ENCODE peak calls at places on chromosomes 6 and 20, in ten cellular contexts. One of them, this sample, is unnamed.

GRCh38 chr6:91713911-91714310 is 1127.0 kb upstream of the MAP3K7 start:
- DNase-seq in cardiac muscle cell: no peak
- DNase-seq in heart left ventricle: no peak
- DNase-seq in fibroblast of pulmonary artery: no peak
- DNase-seq in GM12865: no peak
- DNase-seq in SK-N-SH: no peak
- DNase-seq in AG04449: no peak
- DNase-seq in prostate gland: no peak
- DNase-seq in pancreas: no peak
- DNase-seq in NB4: no peak
- DNase-seq in this sample: no peak

GRCh38 chr20:57069442-57069841 is 197.0 kb downstream of the BMP7 start:
- DNase-seq in SK-N-SH: no peak
- DNase-seq in prostate gland: no peak
- DNase-seq in GM12865: no peak
- DNase-seq in fibroblast of pulmonary artery: no peak
- DNase-seq in cardiac muscle cell: no peak
- DNase-seq in AG04449: no peak
- DNase-seq in heart left ventricle: no peak
- DNase-seq in pancreas: no peak
- DNase-seq in NB4: no peak
- DNase-seq in this sample: no peak

GRCh38 chr6:47097092-47097945 is 55.2 kb upstream of the ADGRF1 start:
- DNase-seq in heart left ventricle: peak; percentile 70
- DNase-seq in AG04449: peak; percentile 42
- DNase-seq in fibroblast of pulmonary artery: peak; percentile 90
- DNase-seq in pancreas: peak; percentile 52
- DNase-seq in NB4: peak; percentile 75
- DNase-seq in SK-N-SH: peak; percentile 74
- DNase-seq in GM12865: peak; percentile 76
- DNase-seq in prostate gland: peak; percentile 78
- DNase-seq in cardiac muscle cell: peak; percentile 80
- DNase-seq in this sample: peak; percentile 63

GRCh38 chr6:82875573-82876185 is 190.0 kb downstream of the UBE3D start:
- DNase-seq in cardiac muscle cell: no peak
- DNase-seq in pancreas: no peak
- DNase-seq in AG04449: no peak
- DNase-seq in GM12865: no peak
- DNase-seq in SK-N-SH: no peak
- DNase-seq in prostate gland: no peak
- DNase-seq in NB4: no peak
- DNase-seq in heart left ventricle: no peak
- DNase-seq in fibroblast of pulmonary artery: peak; percentile 63
- DNase-seq in this sample: no peak

GRCh38 chr6:34022250-34022872 is 123.5 kb downstream of the GRM4 start:
- DNase-seq in prostate gland: no peak
- DNase-seq in cardiac muscle cell: no peak
- DNase-seq in GM12865: no peak
- DNase-seq in AG04449: no peak
- DNase-seq in pancreas: no peak
- DNase-seq in NB4: no peak
- DNase-seq in heart left ventricle: no peak
- DNase-seq in SK-N-SH: no peak
- DNase-seq in fibroblast of pulmonary artery: no peak
- DNase-seq in this sample: no peak

GRCh38 chr6:13990830-13991229 is 66.1 kb downstream of the RNF182 start:
- DNase-seq in AG04449: no peak
- DNase-seq in SK-N-SH: no peak
- DNase-seq in fibroblast of pulmonary artery: no peak
- DNase-seq in cardiac muscle cell: no peak
- DNase-seq in GM12865: no peak
- DNase-seq in NB4: no peak
- DNase-seq in prostate gland: no peak
- DNase-seq in pancreas: no peak
- DNase-seq in heart left ventricle: no peak
- DNase-seq in this sample: no peak

GRCh38 chr6:55531496-55531895 is 47.5 kb downstream of the HMGCLL1 start:
- DNase-seq in SK-N-SH: no peak
- DNase-seq in cardiac muscle cell: no peak
- DNase-seq in NB4: no peak
- DNase-seq in AG04449: no peak
- DNase-seq in heart left ventricle: no peak
- DNase-seq in GM12865: no peak
- DNase-seq in prostate gland: no peak
- DNase-seq in pancreas: no peak
- DNase-seq in fibroblast of pulmonary artery: no peak
- DNase-seq in this sample: no peak

GRCh38 chr6:112216699-112217551 is 37.4 kb downstream of the LAMA4 start:
- DNase-seq in pancreas: no peak
- DNase-seq in prostate gland: no peak
- DNase-seq in cardiac muscle cell: no peak
- DNase-seq in AG04449: peak; percentile 63
- DNase-seq in GM12865: no peak
- DNase-seq in fibroblast of pulmonary artery: peak; percentile 88
- DNase-seq in NB4: peak; percentile 5
- DNase-seq in SK-N-SH: no peak
- DNase-seq in heart left ventricle: no peak
- DNase-seq in this sample: no peak

GRCh38 chr20:21508230-21509078 is 5.4 kb downstream of the NKX2-2 start:
- DNase-seq in SK-N-SH: peak; percentile 20
- DNase-seq in GM12865: no peak
- DNase-seq in cardiac muscle cell: no peak
- DNase-seq in AG04449: no peak
- DNase-seq in prostate gland: no peak
- DNase-seq in heart left ventricle: no peak
- DNase-seq in fibroblast of pulmonary artery: no peak
- DNase-seq in pancreas: no peak
- DNase-seq in NB4: no peak
- DNase-seq in this sample: no peak

GRCh38 chr6:121811106-121811505 is 375.7 kb downstream of the GJA1 start:
- DNase-seq in NB4: no peak
- DNase-seq in GM12865: no peak
- DNase-seq in cardiac muscle cell: no peak
- DNase-seq in AG04449: no peak
- DNase-seq in prostate gland: no peak
- DNase-seq in fibroblast of pulmonary artery: no peak
- DNase-seq in heart left ventricle: no peak
- DNase-seq in pancreas: no peak
- DNase-seq in SK-N-SH: no peak
- DNase-seq in this sample: no peak

GRCh38 chr6:140537834-140538680 is 1163.6 kb upstream of the CITED2 start:
- DNase-seq in heart left ventricle: peak; percentile 20
- DNase-seq in NB4: no peak
- DNase-seq in prostate gland: peak; percentile 31
- DNase-seq in AG04449: peak; percentile 100
- DNase-seq in GM12865: peak; percentile 36
- DNase-seq in fibroblast of pulmonary artery: peak; percentile 96
- DNase-seq in SK-N-SH: no peak
- DNase-seq in cardiac muscle cell: peak; percentile 71
- DNase-seq in pancreas: no peak
- DNase-seq in this sample: no peak

GRCh38 chr6:163391983-163392382 is 22.5 kb upstream of the QKI start:
- DNase-seq in cardiac muscle cell: no peak
- DNase-seq in SK-N-SH: no peak
- DNase-seq in pancreas: no peak
- DNase-seq in heart left ventricle: no peak
- DNase-seq in GM12865: no peak
- DNase-seq in prostate gland: no peak
- DNase-seq in fibroblast of pulmonary artery: no peak
- DNase-seq in AG04449: no peak
- DNase-seq in NB4: no peak
- DNase-seq in this sample: no peak

GRCh38 chr6:169312658-169313346 is 59.2 kb upstream of the THBS2 start:
- DNase-seq in NB4: no peak
- DNase-seq in prostate gland: no peak
- DNase-seq in SK-N-SH: no peak
- DNase-seq in fibroblast of pulmonary artery: no peak
- DNase-seq in heart left ventricle: no peak
- DNase-seq in pancreas: no peak
- DNase-seq in GM12865: no peak
- DNase-seq in AG04449: no peak
- DNase-seq in cardiac muscle cell: no peak
- DNase-seq in this sample: no peak

GRCh38 chr6:1993049-1993448 is 252.4 kb downstream of the GMDS start:
- DNase-seq in AG04449: no peak
- DNase-seq in fibroblast of pulmonary artery: no peak
- DNase-seq in cardiac muscle cell: no peak
- DNase-seq in GM12865: no peak
- DNase-seq in SK-N-SH: no peak
- DNase-seq in heart left ventricle: no peak
- DNase-seq in prostate gland: no peak
- DNase-seq in NB4: no peak
- DNase-seq in pancreas: no peak
- DNase-seq in this sample: no peak

DNA sequence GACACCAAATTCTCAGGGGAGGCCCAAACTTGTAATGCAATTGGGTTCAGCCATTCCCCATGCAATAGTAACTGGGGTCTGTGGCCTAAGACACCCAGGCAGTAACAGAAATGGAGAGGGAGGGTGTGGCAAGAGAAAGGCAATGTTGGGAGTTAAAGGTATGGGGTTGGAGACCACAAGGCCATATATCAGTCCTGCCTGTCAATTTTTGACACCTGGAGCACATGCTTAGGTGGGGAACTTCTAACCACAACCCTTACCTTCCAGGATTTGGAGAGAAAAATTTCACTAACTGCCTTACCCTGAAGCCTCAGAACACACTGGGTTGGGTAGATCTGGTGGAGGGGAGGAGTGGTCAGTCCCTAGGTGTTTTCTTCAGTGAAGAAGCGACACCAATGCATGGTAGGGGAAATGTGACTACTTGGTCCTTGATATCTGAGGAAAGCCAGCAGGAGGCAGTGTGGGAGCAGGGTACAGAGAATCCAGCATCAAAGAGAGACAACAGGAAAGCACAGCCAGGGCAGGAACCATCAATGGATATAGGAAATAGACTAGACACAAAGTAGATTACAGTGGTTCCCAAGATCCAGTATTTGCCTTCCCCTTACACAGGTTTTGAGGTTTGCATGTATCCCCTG is 6.8 kb upstream of the USP49 start:
- DNase-seq in heart left ventricle: no peak
- DNase-seq in NB4: peak; percentile 69
- DNase-seq in prostate gland: no peak
- DNase-seq in pancreas: no peak
- DNase-seq in GM12865: peak; percentile 61
- DNase-seq in SK-N-SH: no peak
- DNase-seq in AG04449: no peak
- DNase-seq in fibroblast of pulmonary artery: peak; percentile 49
- DNase-seq in cardiac muscle cell: no peak
- DNase-seq in this sample: no peak
- TF ChIP-seq CTCF in heart left ventricle: no peak
- TF ChIP-seq CTCF in NB4: peak; percentile 71
- TF ChIP-seq CTCF in prostate gland: no peak
- TF ChIP-seq CTCF in pancreas: no peak
- TF ChIP-seq CTCF in GM12865: peak; percentile 48
- TF ChIP-seq CTCF in SK-N-SH: peak; percentile 41
- TF ChIP-seq CTCF in AG04449: peak; percentile 14
- TF ChIP-seq CTCF in fibroblast of pulmonary artery: peak; percentile 38
- TF ChIP-seq CTCF in cardiac muscle cell: peak; percentile 28
- TF ChIP-seq CTCF in this sample: peak; percentile 17

DNA sequence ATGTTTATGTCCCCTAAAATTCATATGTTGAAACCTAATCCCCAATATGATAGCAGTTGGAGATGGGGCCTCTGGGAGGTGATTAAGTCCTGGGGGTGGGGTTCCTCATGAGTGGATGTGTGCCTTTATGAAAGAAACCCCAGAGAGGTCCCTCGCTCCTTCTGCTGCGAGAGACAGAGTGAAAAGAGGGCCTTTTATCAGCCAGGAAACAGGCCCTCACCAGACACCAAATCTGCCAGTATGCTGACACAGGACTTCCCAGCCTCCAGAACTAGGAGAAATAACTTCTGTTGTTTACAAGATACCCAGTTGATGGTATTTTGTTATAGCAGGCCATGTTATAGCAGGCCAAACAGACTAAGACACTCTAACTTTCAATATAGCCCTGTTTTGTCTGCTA is 100.9 kb upstream of the NFATC2 start:
- DNase-seq in cardiac muscle cell: no peak
- DNase-seq in GM12865: no peak
- DNase-seq in fibroblast of pulmonary artery: no peak
- DNase-seq in AG04449: no peak
- DNase-seq in NB4: no peak
- DNase-seq in heart left ventricle: no peak
- DNase-seq in pancreas: no peak
- DNase-seq in prostate gland: no peak
- DNase-seq in SK-N-SH: no peak
- DNase-seq in this sample: no peak
- H3K4me3 ChIP-seq in cardiac muscle cell: no peak overlapping the region
- H3K4me3 ChIP-seq in GM12865: no peak overlapping the region
- H3K4me3 ChIP-seq in fibroblast of pulmonary artery: no peak overlapping the region
- H3K4me3 ChIP-seq in AG04449: no peak overlapping the region
- H3K4me3 ChIP-seq in NB4: no peak overlapping the region
- H3K4me3 ChIP-seq in heart left ventricle: no peak overlapping the region
- H3K4me3 ChIP-seq in pancreas: no peak overlapping the region
- H3K4me3 ChIP-seq in prostate gland: no peak overlapping the region
- H3K4me3 ChIP-seq in SK-N-SH: no peak overlapping the region
- H3K4me3 ChIP-seq in this sample: no peak overlapping the region

DNA sequence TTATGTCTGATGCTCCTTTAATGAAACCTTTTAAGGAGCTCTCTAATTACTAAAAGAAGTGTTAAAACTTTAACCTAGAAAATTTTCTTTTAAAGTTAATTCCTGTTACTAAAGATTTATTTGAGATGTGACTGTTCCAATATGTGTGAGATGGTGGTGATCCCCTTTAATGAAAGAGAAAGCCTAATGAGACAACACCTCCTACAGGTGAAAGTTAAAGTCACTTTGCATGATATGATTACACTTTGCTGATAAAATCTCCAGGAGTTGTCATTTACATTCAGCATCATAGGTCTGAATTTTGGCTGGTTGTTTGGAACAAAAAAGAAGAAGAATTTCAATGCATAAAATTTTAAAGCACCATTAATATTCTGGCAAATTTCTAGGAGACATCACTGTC is 307.4 kb downstream of the TRDN start:
- DNase-seq in NB4: no peak
- DNase-seq in GM12865: no peak
- DNase-seq in cardiac muscle cell: no peak
- DNase-seq in pancreas: no peak
- DNase-seq in fibroblast of pulmonary artery: no peak
- DNase-seq in heart left ventricle: no peak
- DNase-seq in AG04449: no peak
- DNase-seq in SK-N-SH: no peak
- DNase-seq in prostate gland: no peak
- DNase-seq in this sample: no peak
- TF ChIP-seq CTCF in NB4: no peak
- TF ChIP-seq CTCF in GM12865: no peak
- TF ChIP-seq CTCF in cardiac muscle cell: no peak
- TF ChIP-seq CTCF in pancreas: no peak
- TF ChIP-seq CTCF in fibroblast of pulmonary artery: no peak
- TF ChIP-seq CTCF in heart left ventricle: no peak
- TF ChIP-seq CTCF in AG04449: no peak
- TF ChIP-seq CTCF in SK-N-SH: no peak
- TF ChIP-seq CTCF in prostate gland: no peak
- TF ChIP-seq CTCF in this sample: no peak

DNA sequence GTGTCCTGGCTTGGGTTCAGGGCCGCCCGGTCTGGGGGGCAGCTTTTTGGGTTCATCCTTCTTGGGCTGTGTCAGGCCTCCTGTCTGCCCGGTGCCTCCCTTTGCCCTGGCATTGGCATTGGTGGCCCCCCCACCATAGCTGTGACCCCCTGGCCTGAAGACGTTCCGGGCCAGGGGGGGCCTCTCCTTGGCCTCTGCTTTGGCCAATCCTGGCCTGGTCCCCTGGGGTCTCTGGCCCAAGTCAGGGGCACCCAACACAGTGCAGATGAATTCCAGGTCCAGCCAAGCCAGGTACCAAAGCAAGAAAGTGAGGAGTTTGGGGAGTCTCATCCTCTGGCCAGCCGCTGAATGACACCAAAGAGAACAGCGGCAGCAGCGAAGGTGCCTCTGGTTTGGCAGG is 429 bp downstream of the GDF5 start:
- DNase-seq in prostate gland: no peak
- DNase-seq in SK-N-SH: no peak
- DNase-seq in GM12865: no peak
- DNase-seq in cardiac muscle cell: no peak
- DNase-seq in fibroblast of pulmonary artery: no peak
- DNase-seq in NB4: no peak
- DNase-seq in heart left ventricle: no peak
- DNase-seq in AG04449: no peak
- DNase-seq in pancreas: no peak
- DNase-seq in this sample: no peak
- H3K4me3 ChIP-seq in prostate gland: no peak overlapping the region
- H3K4me3 ChIP-seq in SK-N-SH: no peak overlapping the region
- H3K4me3 ChIP-seq in GM12865: no peak overlapping the region
- H3K4me3 ChIP-seq in cardiac muscle cell: no peak overlapping the region
- H3K4me3 ChIP-seq in fibroblast of pulmonary artery: peak overlapping the region; percentile 55
- H3K4me3 ChIP-seq in NB4: no peak overlapping the region
- H3K4me3 ChIP-seq in heart left ventricle: no peak overlapping the region
- H3K4me3 ChIP-seq in AG04449: peak overlapping the region; percentile 68
- H3K4me3 ChIP-seq in pancreas: no peak overlapping the region
- H3K4me3 ChIP-seq in this sample: no peak overlapping the region